ENCODE peak calls at places on chromosome 4, in seven cellular contexts. I is gastrocnemius medialis, V is sigmoid colon, Z is NB4, N is uterus, A is prostate gland, J is testis. B is an unnamed sample.

GRCh38 chr4:72613959-72614358 is 44.9 kb upstream of the ADAMTS3 start:
- DNase-seq in I (no peak), V (no peak), Z (no peak), N (no peak), A (no peak), J (no peak), B (peak; percentile 6)

GRCh38 chr4:39539026-39539690 is 11.9 kb upstream of the UGDH start:
- DNase-seq in I (no peak), V (no peak), Z (no peak), N (no peak), A (peak; percentile 86), J (no peak), B (no peak)

GRCh38 chr4:18686338-18687039 is 664.9 kb upstream of the LCORL start:
- DNase-seq in I (no peak), V (no peak), Z (no peak), N (no peak), A (no peak), J (no peak), B (no peak)

GRCh38 chr4:122658818-122659295 is 38.0 kb upstream of the IL21 start:
- DNase-seq in I (no peak), V (no peak), Z (no peak), N (no peak), A (no peak), J (no peak), B (no peak)

GRCh38 chr4:155353923-155354540 is 22.7 kb downstream of the MAP9 start:
- DNase-seq in I (no peak), V (peak; percentile 72), Z (peak; percentile 55), N (peak; percentile 29), A (no peak), J (peak; percentile 91), B (peak; percentile 68)

GRCh38 chr4:76562851-76563803 is 128.1 kb downstream of the SHROOM3 start:
- DNase-seq in I (peak; percentile 16), V (no peak), Z (no peak), N (no peak), A (peak; percentile 68), J (no peak), B (no peak)

GRCh38 chr4:177005801-177006230 is 213.1 kb upstream of the VEGFC start:
- DNase-seq in I (no peak), V (no peak), Z (peak; percentile 66), N (no peak), A (no peak), J (no peak), B (no peak)

GRCh38 chr4:896630-897029 is 35.5 kb downstream of the GAK start:
- DNase-seq in I (no peak), V (no peak), Z (no peak), N (no peak), A (no peak), J (no peak), B (no peak)

GRCh38 chr4:153326513-153326912 is 18.0 kb upstream of the MND1 start:
- DNase-seq in I (no peak), V (no peak), Z (no peak), N (no peak), A (no peak), J (no peak), B (no peak)

GRCh38 chr4:158176108-158176507 is 3.3 kb upstream of the GASK1B start:
- DNase-seq in I (no peak), V (no peak), Z (no peak), N (no peak), A (peak; percentile 22), J (no peak), B (no peak)

GRCh38 chr4:11741190-11741652 is 312.5 kb upstream of the HS3ST1 start:
- DNase-seq in I (no peak), V (no peak), Z (no peak), N (no peak), A (no peak), J (no peak), B (peak; percentile 4)

GRCh38 chr4:80112236-80112635 is 39.2 kb upstream of the ANTXR2 start:
- DNase-seq in I (no peak), V (peak; percentile 72), Z (no peak), N (peak; percentile 20), A (no peak), J (no peak), B (no peak)

GRCh38 chr4:104395219-104395618 is 99.5 kb downstream of the CXXC4 start:
- DNase-seq in I (no peak), V (no peak), Z (no peak), N (no peak), A (no peak), J (no peak), B (no peak)

GRCh38 chr4:148954011-148954749 is 512.0 kb upstream of the NR3C2 start:
- DNase-seq in I (no peak), V (no peak), Z (no peak), N (no peak), A (no peak), J (no peak), B (no peak)

GRCh38 chr4:137707626-137708025 is 175.3 kb upstream of the PCDH18 start:
- DNase-seq in I (no peak), V (no peak), Z (no peak), N (no peak), A (no peak), J (no peak), B (no peak)

GRCh38 chr4:19375931-19376330 is 875.8 kb upstream of the SLIT2 start:
- DNase-seq in I (no peak), V (no peak), Z (no peak), N (no peak), A (no peak), J (no peak), B (no peak)

GRCh38 chr4:74369860-74370259 is 4.9 kb downstream of the EREG start:
- DNase-seq in I (no peak), V (no peak), Z (no peak), N (no peak), A (no peak), J (no peak), B (no peak)

GRCh38 chr4:25312496-25313193 is at the start of gene ZCCHC4:
- DNase-seq in I (peak; percentile 68), V (peak; percentile 93), Z (peak; percentile 97), N (peak; percentile 88), A (peak; percentile 86), J (peak; percentile 96), B (peak; percentile 97)
- TF ChIP-seq POLR2A in I (no peak), V (no peak), Z (peak; percentile 72), N (no peak), A (no peak), J (no peak), B (peak; percentile 78)

GRCh38 chr4:7701866-7702649 is 237.6 kb downstream of the AFAP1 start:
- DNase-seq in I (no peak), V (no peak), Z (no peak), N (no peak), A (no peak), J (no peak), B (no peak)
- TF ChIP-seq POLR2A in I (no peak), V (no peak), Z (no peak), N (no peak), A (no peak), J (no peak), B (no peak)

DNA sequence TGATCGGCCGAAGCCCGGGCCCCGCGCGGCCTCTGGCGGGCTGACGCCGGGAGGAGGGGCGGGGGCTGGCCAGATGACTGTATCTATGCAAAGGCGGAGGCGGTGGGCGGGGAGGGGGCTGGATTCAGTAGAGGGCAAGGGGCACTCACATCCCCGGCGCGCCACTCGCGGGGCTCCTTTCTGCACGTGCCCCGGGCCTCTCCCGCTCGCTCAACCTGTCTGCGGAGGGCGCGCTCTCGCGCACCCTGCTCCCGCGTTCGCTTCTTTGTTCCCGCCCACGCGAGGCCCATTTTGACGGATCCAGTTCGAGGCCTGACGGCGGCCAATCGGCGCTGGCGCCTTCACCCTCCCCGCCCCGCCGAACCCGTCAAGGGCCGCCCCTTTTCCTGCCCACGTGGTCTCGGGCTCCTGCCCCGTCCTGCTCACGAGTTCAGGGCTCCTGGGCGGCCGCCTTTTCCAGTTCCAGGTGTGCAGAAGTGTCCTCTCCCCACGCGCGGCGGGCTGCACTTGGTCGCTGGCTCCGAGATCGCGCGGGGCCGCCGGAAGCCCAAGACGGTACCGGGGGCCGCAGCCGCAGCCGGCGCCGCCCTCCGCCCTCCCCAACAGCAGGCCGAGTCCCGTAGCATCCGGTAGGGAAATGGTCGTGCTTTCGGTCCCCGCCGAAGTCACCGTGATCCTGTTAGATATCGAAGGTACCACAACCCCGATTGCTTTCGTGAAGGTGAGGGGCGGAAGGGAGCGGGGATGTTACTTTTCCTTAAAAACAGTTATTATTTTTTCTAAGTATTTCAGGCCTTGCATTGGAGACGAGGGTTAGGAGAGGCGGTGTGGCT is at the start of the genes ENOPH1 and HNRNPDL:
- DNase-seq in I (peak; percentile 94), V (peak; percentile 98), Z (peak; percentile 97), N (peak; percentile 94), A (peak; percentile 97), J (peak; percentile 98), B (peak; percentile 97)
- TF ChIP-seq POLR2A in I (peak; percentile 85), V (peak; percentile 37), Z (peak; percentile 66), N (peak; percentile 80), A (peak; percentile 85), J (peak; percentile 72), B (peak; percentile 41)

GRCh38 chr4:145938618-145939177 is at the start of gene ZNF827:
- DNase-seq in I (peak; percentile 34), V (peak; percentile 84), Z (peak; percentile 24), N (peak; percentile 63), A (peak; percentile 57), J (peak; percentile 77), B (peak; percentile 74)

GRCh38 chr4:145936142-145937020 is 2.2 kb downstream of the ZNF827 start:
- DNase-seq in I (peak; percentile 56), V (peak; percentile 85), Z (peak; percentile 8), N (peak; percentile 59), A (peak; percentile 58), J (peak; percentile 70), B (peak; percentile 61)

GRCh38 chr4:145939241-145939640 is 618 bp upstream of the ZNF827 start:
- DNase-seq in I (no peak), V (no peak), Z (no peak), N (no peak), A (no peak), J (no peak), B (no peak)

GRCh38 chr4:145937021-145937861 is 1.4 kb downstream of the ZNF827 start:
- DNase-seq in I (peak; percentile 64), V (peak; percentile 85), Z (peak; percentile 20), N (peak; percentile 74), A (peak; percentile 58), J (peak; percentile 82), B (peak; percentile 63)

DNA sequence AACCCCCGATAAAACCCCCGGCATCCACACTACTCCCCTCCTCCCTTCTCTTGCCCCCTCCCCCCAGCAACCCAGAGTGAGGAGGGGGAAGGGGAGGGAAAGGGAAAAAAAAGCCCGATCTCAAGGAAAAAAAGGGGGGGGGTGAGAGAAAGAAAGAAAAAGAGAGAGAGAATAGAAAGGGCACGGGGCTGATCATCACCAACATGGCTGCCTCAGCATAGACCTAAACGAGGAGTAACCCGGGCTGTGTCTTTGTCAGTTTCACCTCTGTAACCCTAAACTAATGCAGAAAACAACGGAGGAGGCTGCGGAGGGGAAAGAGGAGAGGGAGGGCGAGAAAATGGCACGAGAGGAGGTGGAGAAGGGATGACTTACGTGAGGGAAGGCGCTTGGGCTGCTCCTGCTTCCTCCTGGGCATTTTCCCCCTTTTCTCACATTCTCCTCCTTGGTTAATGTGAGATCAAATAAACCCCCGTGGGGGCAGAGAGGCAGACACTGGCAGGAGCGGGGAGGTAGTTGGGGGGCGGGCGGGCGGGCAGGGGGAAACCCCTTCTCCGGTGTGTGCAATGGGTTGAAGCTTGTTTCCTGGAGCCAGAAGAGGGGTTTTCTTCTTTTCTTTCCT is 522 bp downstream of the ZNF827 start:
- DNase-seq in I (no peak), V (no peak), Z (peak; percentile 3), N (peak; percentile 21), A (peak; percentile 10), J (peak; percentile 65), B (peak; percentile 51)
- TF ChIP-seq POLR2A in I (no peak), V (no peak), Z (no peak), N (no peak), A (no peak), J (no peak), B (no peak)

B was measured in erythroblast.